ENCODE peak calls at places on chromosome 1, in four cellular contexts. X is fibroblast of the aortic adventitia; K is CD8-positive, alpha-beta T cell; H is cardiac muscle cell. L is an unnamed sample.

GRCh38 chr1:77014396-77014795 is 147.1 kb downstream of the ST6GALNAC5 start:
- DNase-seq in X (no peak), K (no peak), H (no peak), L (no peak)

GRCh38 chr1:58732087-58732486 is 32.2 kb upstream of the MYSM1 start:
- DNase-seq in X (peak), K (no peak), H (peak), L (no peak)

GRCh38 chr1:10217748-10218441 is 7.5 kb downstream of the KIF1B start:
- DNase-seq in X (peak), K (no peak), H (peak), L (no peak)

GRCh38 chr1:234659538-234659937 is 49.6 kb upstream of the IRF2BP2 start:
- DNase-seq in X (peak), K (no peak), H (peak), L (no peak)

GRCh38 chr1:117852846-117853555 is 76.4 kb downstream of the GDAP2 start:
- DNase-seq in X (no peak), K (no peak), H (no peak), L (no peak)

GRCh38 chr1:19154876-19155275 is 55.2 kb downstream of the UBR4 start:
- DNase-seq in X (no peak), K (no peak), H (no peak), L (no peak)

GRCh38 chr1:184604152-184604900 is 150.3 kb downstream of the EDEM3 start:
- DNase-seq in X (no peak), K (no peak), H (no peak), L (no peak)

GRCh38 chr1:156894711-156895407 is 1.3 kb downstream of the PEAR1 start:
- DNase-seq in X (peak), K (no peak), H (peak), L (no peak)

GRCh38 chr1:87450615-87451209 is 122.0 kb downstream of the LMO4 start:
- DNase-seq in X (no peak), K (peak), H (no peak), L (no peak)

GRCh38 chr1:159000627-159001026 is 9.1 kb upstream of the IFI16 start:
- DNase-seq in X (peak), K (no peak), H (peak), L (peak)

GRCh38 chr1:159817276-159818041 is 9.2 kb upstream of the SLAMF8 start:
- DNase-seq in X (no peak), K (no peak), H (no peak), L (no peak)

GRCh38 chr1:42975038-42975437 is 16.4 kb upstream of the SLC2A1 start:
- DNase-seq in X (no peak), K (no peak), H (no peak), L (no peak)

GRCh38 chr1:160539896-160540858 is 17.1 kb upstream of the SLAMF6 start:
- DNase-seq in X (no peak), K (peak), H (peak), L (no peak)

DNA sequence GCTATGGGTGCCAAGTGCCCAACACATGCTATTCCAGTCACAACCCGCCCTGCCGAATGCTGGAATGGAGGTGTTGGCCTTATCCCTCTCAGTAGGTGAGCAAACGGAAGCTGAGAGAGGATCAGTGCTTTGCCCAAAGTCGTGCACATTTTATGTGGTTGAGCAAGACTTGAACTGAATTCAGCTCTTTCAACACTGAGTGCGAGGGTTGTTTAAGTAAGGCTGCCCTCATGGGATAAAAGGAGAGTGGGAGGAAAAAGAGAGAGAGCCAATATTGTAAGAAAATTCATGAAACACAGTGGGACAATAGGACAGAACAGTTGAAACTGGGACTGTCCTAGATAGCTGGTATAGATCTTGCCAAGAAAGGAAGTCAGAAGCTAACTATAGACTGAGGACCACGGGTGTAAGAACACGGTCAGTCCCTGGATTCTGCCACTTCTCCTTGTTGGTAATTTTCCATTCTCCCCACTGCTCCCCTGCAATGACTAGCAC is 13.6 kb upstream of the CHI3L1 start:
- DNase-seq in X (peak), K (no peak), H (peak), L (no peak)
- TF ChIP-seq CTCF in X (no peak), K (no peak), H (no peak), L (no peak)

DNA sequence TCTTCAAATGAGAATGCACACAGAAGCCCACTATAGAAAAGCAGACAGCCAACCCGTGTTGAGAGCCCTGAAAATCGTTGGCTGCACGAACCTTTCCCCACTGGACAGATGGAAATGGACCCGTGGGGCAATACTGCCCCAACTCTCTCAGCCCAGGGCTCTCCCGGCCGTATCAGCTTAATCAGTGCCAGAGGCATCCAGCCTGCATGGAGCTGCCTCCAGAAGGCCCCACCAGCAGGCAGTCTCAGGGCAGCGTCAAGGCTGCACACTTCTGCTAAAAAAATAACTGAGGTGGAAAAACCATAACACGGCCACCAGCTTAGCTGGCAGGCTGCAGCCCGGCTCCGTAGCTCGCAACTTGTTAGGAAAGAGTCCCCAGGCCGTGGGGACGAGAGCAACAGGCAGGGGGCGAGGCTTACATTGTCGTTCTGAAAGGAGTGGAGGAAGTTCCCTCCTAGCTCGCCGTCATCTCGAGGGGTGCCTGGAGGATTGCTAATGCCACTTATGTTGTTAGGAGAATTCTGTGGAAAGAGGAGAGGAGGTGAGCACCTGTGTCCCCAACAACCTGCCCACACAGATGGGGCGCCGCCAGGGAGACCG is 28.0 kb downstream of the MRPL37 start:
- DNase-seq in X (no peak), K (no peak), H (no peak), L (no peak)
- TF ChIP-seq CTCF in X (no peak), K (no peak), H (no peak), L (no peak)

GRCh38 chr1:25863486-25864262 is 4.4 kb upstream of the AUNIP start:
- DNase-seq in X (no peak), K (no peak), H (no peak), L (no peak)
- TF ChIP-seq CTCF in X (no peak), K (no peak), H (no peak), L (no peak)

DNA sequence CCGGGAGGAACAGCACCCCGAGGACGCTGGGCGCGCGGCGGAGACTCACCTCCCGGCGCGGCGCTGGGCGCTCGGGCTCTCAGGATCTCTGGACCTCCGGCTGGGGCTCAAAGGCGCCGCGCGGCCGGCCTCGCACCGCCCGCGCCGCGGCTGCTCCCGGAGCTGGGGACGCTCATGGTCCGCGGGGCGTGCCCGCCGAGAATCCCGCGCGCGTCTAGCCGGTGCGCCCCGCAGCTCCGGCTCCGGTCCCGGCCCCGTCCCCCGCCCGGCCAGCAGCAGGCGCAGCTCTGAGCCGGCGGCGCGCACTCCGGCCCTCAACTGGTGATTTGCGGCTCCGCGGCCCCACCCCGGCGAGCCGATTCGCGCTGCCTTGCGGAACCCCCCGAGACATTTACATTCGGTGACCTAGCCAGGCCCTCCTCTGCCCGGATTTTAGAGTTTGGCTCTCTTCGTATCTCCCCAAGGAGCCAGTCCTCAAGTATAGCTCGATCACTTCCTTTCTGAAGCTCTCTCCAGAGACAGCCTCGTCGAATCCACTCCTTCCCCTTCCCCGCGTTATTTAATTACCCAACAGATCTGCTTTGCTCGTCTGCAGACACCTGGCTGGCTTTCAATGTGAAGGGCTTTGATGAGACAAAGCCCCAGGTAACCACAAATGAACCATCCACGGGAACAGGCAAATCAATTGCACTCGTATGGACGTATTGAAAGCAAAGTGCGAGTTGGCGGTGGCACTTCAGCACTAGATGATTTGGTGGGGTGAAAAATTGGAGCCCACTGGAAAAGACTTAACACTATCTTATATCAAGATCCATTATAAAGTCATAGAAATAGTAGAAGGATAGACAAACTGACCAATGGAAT is at the start of gene BCAR3:
- DNase-seq in X (peak), K (peak), H (peak), L (peak)
- TF ChIP-seq CTCF in X (peak), K (no peak), H (peak), L (no peak)

GRCh38 chr1:94819945-94820746 is at the start of gene SLC44A3:
- DNase-seq in X (peak), K (peak), H (peak), L (peak)
- TF ChIP-seq CTCF in X (peak), K (no peak), H (peak), L (no peak)

DNA sequence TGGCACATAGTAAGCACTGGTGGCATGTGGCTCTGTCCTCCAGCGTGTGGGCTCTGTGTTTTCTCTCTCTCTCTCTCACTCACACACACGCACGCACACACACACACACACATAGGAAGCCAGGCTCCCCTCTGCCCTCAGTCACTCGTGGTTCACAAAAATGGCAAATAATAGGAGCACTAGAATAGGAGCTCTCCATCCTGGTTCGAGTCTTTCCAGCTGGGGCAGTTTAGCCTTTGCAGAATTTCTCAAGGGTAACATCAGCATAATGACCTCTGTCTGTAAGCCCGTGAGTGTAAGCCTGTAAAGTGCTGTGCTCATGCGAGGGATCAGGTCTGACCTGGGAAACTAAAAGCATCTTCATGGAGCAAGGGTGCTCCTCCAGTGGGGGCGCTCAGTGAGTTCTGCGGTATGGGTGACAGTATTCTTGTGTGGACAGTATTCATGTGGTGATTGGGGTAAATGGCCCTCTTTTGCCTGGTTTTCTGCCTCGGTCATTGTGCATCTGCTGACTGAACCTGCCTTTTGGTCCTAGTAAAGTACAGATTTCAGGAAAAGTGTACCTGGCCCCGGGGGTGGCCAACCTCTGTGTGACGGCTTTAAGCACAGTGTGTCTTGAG is 839 bp upstream of the ZC3H12A start:
- DNase-seq in X (peak), K (no peak), H (no peak), L (no peak)
- TF ChIP-seq CTCF in X (peak), K (no peak), H (no peak), L (no peak)

GRCh38 chr1:200134116-200134515 is 106.6 kb downstream of the NR5A2 start:
- DNase-seq in X (no peak), K (no peak), H (no peak), L (no peak)

GRCh38 chr1:200143347-200143746 is 115.8 kb downstream of the NR5A2 start:
- DNase-seq in X (no peak), K (no peak), H (no peak), L (no peak)

GRCh38 chr1:200136384-200136783 is 108.9 kb downstream of the NR5A2 start:
- DNase-seq in X (no peak), K (no peak), H (no peak), L (no peak)

GRCh38 chr1:200139661-200140250 is 112.2 kb downstream of the NR5A2 start:
- DNase-seq in X (peak), K (peak), H (peak), L (peak)
- TF ChIP-seq CTCF in X (peak), K (peak), H (peak), L (peak)

DNA sequence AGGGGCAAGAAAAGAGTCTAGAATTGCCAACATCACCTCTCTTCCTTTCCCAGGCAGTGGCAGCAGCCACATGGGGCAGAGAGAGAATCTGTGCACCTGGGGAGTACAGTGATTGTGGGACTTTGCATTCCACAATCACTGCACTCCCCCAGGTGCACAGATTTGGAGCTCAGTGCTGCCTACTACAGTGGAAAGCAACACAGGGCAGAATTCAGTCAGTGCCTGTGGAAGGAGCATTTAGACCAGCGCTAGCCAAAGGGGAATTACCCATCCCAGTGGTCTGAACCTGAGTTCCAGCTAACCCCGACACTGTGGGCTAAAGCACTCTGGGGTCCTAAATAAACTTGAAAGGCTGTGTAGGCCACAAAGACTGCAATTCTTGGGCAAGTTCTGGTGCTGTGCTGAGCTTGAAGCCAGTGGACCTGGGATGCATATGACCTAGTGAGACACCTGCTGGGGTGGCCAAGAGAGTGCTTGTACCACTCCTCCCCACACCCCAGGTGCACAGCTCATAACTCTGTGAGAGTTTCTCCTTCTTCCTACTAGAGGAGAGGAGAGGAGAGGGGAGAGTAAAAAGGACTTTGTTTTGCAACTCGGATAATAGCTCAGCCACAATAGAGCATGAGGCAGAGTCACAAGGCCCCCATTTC is 50.3 kb downstream of the NUP210L start:
- DNase-seq in X (no peak), K (no peak), H (no peak), L (no peak)
- TF ChIP-seq CTCF in X (no peak), K (no peak), H (no peak), L (no peak)

GRCh38 chr1:82565146-82565545 is 764.4 kb downstream of the ADGRL2 start:
- DNase-seq in X (peak), K (no peak), H (peak), L (no peak)
- TF ChIP-seq CTCF in X (peak), K (no peak), H (peak), L (no peak)

GRCh38 chr1:14778882-14779594 is 180.6 kb downstream of the KAZN start:
- DNase-seq in X (peak), K (peak), H (peak), L (peak)
- TF ChIP-seq CTCF in X (peak), K (peak), H (peak), L (peak)